ENCODE peak calls at places on chromosomes 13 and 19, in seven cellular contexts. P is mesendoderm; V is tibial nerve; M is CD8-positive, alpha-beta memory T cell; Z is neural progenitor cell; C is endothelial cell of umbilical vein; A is colonic mucosa. H is an unnamed sample. For H3K36me3, the result is how much of the 10 kb centered on the place peaks cover.

GRCh38 chr19:9877775-9878510 is 42.8 kb downstream of the PIN1 start:
- DNase-seq in A (no peak), C (no peak), V (no peak), P (no peak), M (no peak), Z (no peak), H (no peak)

GRCh38 chr19:2127758-2128157 is 23.6 kb downstream of the AP3D1 start:
- DNase-seq in P (peak), C (no peak), A (no peak), V (no peak), M (no peak), Z (no peak), H (no peak)

GRCh38 chr19:4376245-4376990 is 23.9 kb downstream of the SH3GL1 start:
- DNase-seq in C (no peak), Z (no peak), P (no peak), V (no peak), A (no peak), M (no peak), H (no peak)

GRCh38 chr13:27174766-27175455 is 3.3 kb upstream of the USP12 start:
- DNase-seq in C (no peak), A (no peak), M (no peak), P (no peak), V (no peak), Z (no peak), H (no peak)

GRCh38 chr13:24618219-24618955 is 61.8 kb upstream of the ATP12A start:
- DNase-seq in A (no peak), Z (no peak), M (peak), V (no peak), C (no peak), P (no peak), H (no peak)

GRCh38 chr13:32256243-32256642 is 58.9 kb downstream of the ZAR1L start:
- DNase-seq in M (no peak), P (no peak), C (no peak), A (no peak), V (no peak), Z (no peak), H (no peak)

GRCh38 chr19:48461982-48462655 is 6.7 kb downstream of the KCNJ14 start:
- DNase-seq in P (peak), Z (peak), V (no peak), M (no peak), A (no peak), C (no peak), H (peak)

GRCh38 chr19:38527466-38528136 is 90.2 kb downstream of the MAP4K1 start:
- DNase-seq in V (no peak), P (peak), C (no peak), A (no peak), Z (no peak), M (no peak), H (peak)

GRCh38 chr19:1063030-1063908 is 3.7 kb upstream of the ARHGAP45 start:
- DNase-seq in P (peak), A (peak), C (no peak), Z (no peak), V (no peak), M (peak), H (peak)

GRCh38 chr13:24286624-24287023 is 22.8 kb upstream of the C1QTNF9 start:
- DNase-seq in P (no peak), Z (no peak), V (no peak), A (no peak), M (no peak), C (no peak), H (no peak)

GRCh38 chr19:3986260-3987041 is 1.2 kb upstream of the EEF2 start:
- DNase-seq in M (peak), P (no peak), C (peak), Z (peak), V (peak), A (peak), H (peak)

GRCh38 chr13:28185256-28185655 is 46.9 kb downstream of the PAN3 start:
- DNase-seq in P (no peak), M (no peak), A (no peak), V (no peak), Z (no peak), C (peak), H (no peak)

GRCh38 chr13:42709276-42709675 is 72.1 kb upstream of the FAM216B start:
- DNase-seq in C (no peak), M (no peak), A (no peak), P (no peak), V (no peak), Z (no peak), H (no peak)

GRCh38 chr19:585551-586110 is 4.0 kb upstream of the HCN2 start:
- DNase-seq in V (no peak), C (no peak), Z (no peak), M (no peak), A (no peak), P (no peak), H (no peak)

GRCh38 chr13:93455881-93456280 is 229.3 kb downstream of the GPC6 start:
- DNase-seq in C (no peak), P (no peak), V (no peak), M (no peak), Z (no peak), A (no peak), H (no peak)

GRCh38 chr19:58577581-58578429 is 4.7 kb upstream of the MZF1 start:
- DNase-seq in P (no peak), A (peak), M (no peak), C (no peak), V (no peak), Z (no peak), H (no peak)

GRCh38 chr13:27404680-27405079 is 19.7 kb upstream of the GTF3A start:
- DNase-seq in C (no peak), V (no peak), P (no peak), A (peak), M (no peak), Z (no peak), H (no peak)

GRCh38 chr19:39969681-39970423 is 1.1 kb upstream of the PSMC4 start:
- DNase-seq in M (peak), V (no peak), C (no peak), A (peak), P (no peak), Z (no peak), H (no peak)

GRCh38 chr13:98828614-98829013 is 76.1 kb upstream of the SLC15A1 start:
- DNase-seq in M (no peak), P (no peak), A (no peak), V (no peak), C (no peak), Z (no peak), H (no peak)

GRCh38 chr13:33639158-33639557 is 178.8 kb upstream of the RFC3 start:
- DNase-seq in C (no peak), P (no peak), A (peak), M (no peak), V (peak), Z (no peak), H (no peak)

GRCh38 chr13:97005631-97006262 is 11.5 kb upstream of the OXGR1 start:
- DNase-seq in M (no peak), P (no peak), Z (no peak), A (no peak), C (no peak), V (no peak), H (no peak)

GRCh38 chr13:20583803-20584293 is 16.9 kb downstream of the IFT88 start:
- DNase-seq in V (no peak), P (no peak), A (no peak), C (no peak), M (no peak), Z (no peak), H (no peak)

GRCh38 chr13:94154362-94154761 is 325.1 kb downstream of the DCT start:
- DNase-seq in P (peak), M (no peak), Z (no peak), C (no peak), V (peak), A (peak), H (no peak)

GRCh38 chr13:77022341-77022740 is 4.6 kb downstream of the FBXL3 start:
- DNase-seq in P (no peak), M (no peak), V (no peak), A (no peak), Z (no peak), C (no peak), H (no peak)

GRCh38 chr19:41111750-41112295 is 2.4 kb upstream of the CYP2F1 start:
- DNase-seq in C (no peak), A (no peak), Z (no peak), M (no peak), P (no peak), V (no peak), H (peak)

GRCh38 chr19:17488593-17489391 is 18.5 kb downstream of the SLC27A1 start:
- DNase-seq in A (peak), V (no peak), C (peak), Z (peak), M (peak), P (peak), H (peak)

GRCh38 chr13:107025991-107026390 is 458.1 kb upstream of the ARGLU1 start:
- DNase-seq in V (no peak), M (no peak), A (no peak), C (no peak), Z (no peak), P (peak), H (no peak)

GRCh38 chr19:48325265-48325910 is at the start of gene EMP3:
- DNase-seq in M (peak), P (peak), C (peak), Z (peak), V (peak), A (peak), H (peak)

GRCh38 chr19:2239771-2240770 is 3.4 kb downstream of the SF3A2 start:
- DNase-seq in M (peak), C (peak), A (no peak), P (peak), V (no peak), Z (peak), H (no peak)

GRCh38 chr13:113936566-113936965 is 37.3 kb downstream of the C13orf46 start:
- DNase-seq in A (no peak), V (no peak), M (no peak), C (no peak), Z (no peak), P (no peak), H (no peak)

GRCh38 chr19:1401138-1401888 is at the start of gene GAMT:
- DNase-seq in C (peak), A (no peak), Z (peak), V (no peak), M (peak), P (peak), H (peak)

GRCh38 chr13:112627161-112627560 is 39.2 kb upstream of the TUBGCP3 start:
- DNase-seq in Z (no peak), A (no peak), M (no peak), V (no peak), C (no peak), P (no peak), H (no peak)

GRCh38 chr13:30934381-30934780 is 1.9 kb downstream of the TEX26 start:
- DNase-seq in P (peak), A (no peak), C (no peak), Z (peak), V (no peak), M (no peak), H (no peak)

GRCh38 chr19:46901701-46902401 is 41.1 kb downstream of the ARHGAP35 start:
- DNase-seq in M (no peak), P (no peak), C (peak), A (no peak), V (no peak), Z (no peak), H (no peak)

DNA sequence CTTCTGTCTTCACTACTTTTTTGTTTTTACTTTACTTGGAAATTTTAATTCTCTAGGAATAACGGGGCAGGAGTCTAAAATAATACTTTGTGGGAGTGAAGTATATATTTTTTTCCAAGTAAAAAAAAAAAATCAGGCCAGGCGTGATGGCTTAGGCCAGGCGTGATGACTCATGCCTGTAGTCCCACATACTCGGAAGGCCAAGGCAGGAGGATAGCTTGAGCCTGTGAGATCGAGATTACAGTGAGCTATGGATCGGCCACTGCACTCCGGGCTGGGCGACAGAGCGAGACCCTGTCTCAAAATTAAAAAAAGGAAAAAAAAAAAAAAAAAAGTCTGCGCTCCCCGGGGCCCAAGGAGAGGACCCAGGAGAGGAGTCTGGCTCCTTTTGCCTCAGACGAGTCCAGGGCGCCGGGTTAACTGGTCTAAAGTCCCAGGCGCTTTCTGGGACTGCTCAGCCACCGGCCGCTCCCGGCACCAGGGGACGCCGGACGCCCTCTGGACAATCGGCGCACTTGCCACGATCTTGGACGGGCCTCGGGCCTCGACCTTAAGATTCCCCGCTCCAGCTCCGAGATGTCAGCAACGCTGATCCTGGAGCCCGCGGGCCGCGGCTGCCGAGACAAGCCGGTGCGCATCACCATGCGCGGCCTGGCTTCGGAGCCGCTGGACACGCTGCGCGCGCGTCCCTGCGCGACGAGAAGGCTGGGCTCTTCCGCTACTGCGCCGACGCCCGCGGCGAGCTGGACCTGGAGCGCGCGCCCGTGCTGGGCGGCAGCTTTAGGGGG is 2.7 kb upstream of the ZFP82 start:
- DNase-seq in Z (peak), A (peak), P (peak), V (no peak), M (no peak), C (peak), H (peak)
- H3K27ac ChIP-seq in Z (no peak), A (no peak), P (no peak), V (no peak), M (no peak), C (no peak), H (peak)

DNA sequence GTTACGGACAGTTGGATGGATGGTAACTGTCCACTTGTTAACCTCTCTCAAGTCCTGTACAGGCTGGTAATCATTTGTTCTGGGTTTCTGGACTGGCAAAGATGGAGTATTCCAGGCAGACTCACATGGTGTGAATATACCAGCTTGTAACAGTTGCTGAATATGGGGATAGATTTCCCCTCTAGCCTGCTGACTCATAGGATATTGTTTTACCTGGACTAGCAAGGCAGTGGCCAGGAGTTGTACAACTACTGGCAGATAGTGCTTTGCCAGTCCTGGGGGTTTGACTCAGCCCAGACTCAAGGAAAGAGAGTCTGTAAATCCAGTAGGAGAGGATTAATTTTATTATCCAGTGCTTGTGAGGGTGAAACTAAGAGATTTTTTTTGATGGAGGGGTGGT is 74.0 kb downstream of the ZNF100 start:
- DNase-seq in M (no peak), Z (no peak), P (no peak), V (no peak), A (no peak), C (no peak), H (no peak)
- H3K36me3 ChIP-seq in M (under half), Z (under half), P (under half), V (under half), A (under half), C (under half), H (under half)

GRCh38 chr19:28394705-28395104 is 818.2 kb downstream of the UQCRFS1 start:
- DNase-seq in M (no peak), C (no peak), P (no peak), Z (no peak), A (no peak), V (no peak), H (peak)
- H3K27ac ChIP-seq in M (no peak), C (no peak), P (no peak), Z (no peak), A (no peak), V (no peak), H (peak)

GRCh38 chr19:6226444-6227155 is 53.2 kb downstream of the MLLT1 start:
- DNase-seq in A (no peak), Z (no peak), P (no peak), M (no peak), V (no peak), C (no peak), H (no peak)
- H3K36me3 ChIP-seq in A (under half), Z (under half), P (under half), M (under half), V (under half), C (under half), H (half or more)

DNA sequence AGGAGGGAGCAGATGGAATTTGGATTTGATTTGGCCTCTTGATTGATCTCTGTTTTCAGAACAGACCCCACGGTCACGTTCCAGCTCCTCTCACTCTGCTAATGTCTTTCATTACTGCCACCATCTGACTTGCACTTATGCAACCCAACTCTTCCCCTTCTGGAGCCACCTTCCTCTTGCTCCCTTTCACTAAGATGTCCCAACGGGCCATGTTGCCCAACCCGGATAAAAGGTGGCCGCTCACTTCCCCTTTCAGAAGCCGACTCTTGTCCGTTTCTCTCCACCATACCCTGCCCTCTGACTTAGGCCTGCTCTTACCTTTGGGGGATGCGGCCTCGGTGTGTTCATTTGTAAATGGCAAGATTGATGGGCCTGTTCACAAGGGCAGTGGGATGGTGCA is 27.4 kb upstream of the CYP4F8 start:
- DNase-seq in P (no peak), V (peak), Z (no peak), M (no peak), C (no peak), A (no peak), H (no peak)
- H3K27ac ChIP-seq in P (no peak), V (no peak), Z (no peak), M (no peak), C (no peak), A (no peak), H (no peak)